ENCODE peak calls at places on chromosomes 1 and 21, in six cellular contexts. H is HuH-7.5; W is stimulated activated CD8-positive, alpha-beta memory T cell treated with anti-CD3 and anti-CD28 coated beads, Interleukin-7, amount 100 ng/mL, for 1 hour; F is H7; N is uterus; S is choroid plexus epithelial cell. Y is an unnamed sample.

GRCh38 chr1:231035799-231036198 is 4.3 kb downstream of the FAM89A start:
- DNase-seq in H (no peak), W (no peak), F (no peak), N (no peak), S (no peak), Y (no peak)

GRCh38 chr1:10909697-10910489 is 102.6 kb upstream of the TARDBP start:
- DNase-seq in H (peak), W (peak), F (peak), N (no peak), S (peak), Y (no peak)

GRCh38 chr1:89547563-89548485 is 23.2 kb downstream of the LRRC8B start:
- DNase-seq in H (no peak), W (no peak), F (no peak), N (peak), S (peak), Y (peak)

GRCh38 chr1:62237950-62238374 is 43.3 kb downstream of the L1TD1 start:
- DNase-seq in H (no peak), W (no peak), F (no peak), N (no peak), S (peak), Y (no peak)

GRCh38 chr21:46098303-46099141 is 610 bp downstream of the COL6A2 start:
- DNase-seq in H (no peak), W (no peak), F (peak), N (peak), S (no peak), Y (no peak)

GRCh38 chr1:227058321-227058751 is 118.2 kb downstream of the COQ8A start:
- DNase-seq in H (no peak), W (no peak), F (no peak), N (no peak), S (peak), Y (peak)

GRCh38 chr1:115432061-115432460 is 94.0 kb upstream of the NGF start:
- DNase-seq in H (no peak), W (no peak), F (no peak), N (no peak), S (peak), Y (peak)

GRCh38 chr1:121546830-121547680 is 362.3 kb downstream of the SRGAP2C start:
- DNase-seq in H (no peak), W (no peak), F (no peak), N (no peak), S (no peak), Y (no peak)

GRCh38 chr1:245956225-245956624 is 550.9 kb downstream of the SMYD3 start:
- DNase-seq in H (no peak), W (no peak), F (no peak), N (no peak), S (no peak), Y (peak)

GRCh38 chr1:156801409-156802121 is 15.1 kb downstream of the SH2D2A start:
- DNase-seq in H (no peak), W (no peak), F (no peak), N (peak), S (peak), Y (peak)

GRCh38 chr1:237287876-237288517 is 246.0 kb downstream of the RYR2 start:
- DNase-seq in H (no peak), W (no peak), F (no peak), N (no peak), S (no peak), Y (no peak)

GRCh38 chr1:223515416-223515815 is 122.2 kb downstream of the CCDC185 start:
- DNase-seq in H (no peak), W (no peak), F (no peak), N (no peak), S (no peak), Y (no peak)

GRCh38 chr1:203818399-203818798 is 23.0 kb downstream of the ZBED6 start:
- DNase-seq in H (no peak), W (no peak), F (no peak), N (no peak), S (no peak), Y (no peak)

GRCh38 chr1:113975211-113975895 is 3.9 kb upstream of the OLFML3 start:
- DNase-seq in H (no peak), W (no peak), F (no peak), N (no peak), S (peak), Y (peak)

GRCh38 chr1:210250665-210250997 is 18.0 kb downstream of the SERTAD4 start:
- DNase-seq in H (no peak), W (no peak), F (peak), N (no peak), S (no peak), Y (no peak)

GRCh38 chr1:178098262-178098661 is 4.4 kb downstream of the RASAL2 start:
- DNase-seq in H (no peak), W (no peak), F (no peak), N (no peak), S (peak), Y (peak)

GRCh38 chr21:44664691-44665090 is 2.0 kb downstream of the KRTAP12-2 start:
- DNase-seq in H (no peak), W (no peak), F (no peak), N (no peak), S (no peak), Y (no peak)

GRCh38 chr21:31711745-31712144 is 20.2 kb downstream of the SCAF4 start:
- DNase-seq in H (no peak), W (no peak), F (no peak), N (no peak), S (no peak), Y (no peak)

GRCh38 chr1:161084205-161084988 is 5.0 kb downstream of the NECTIN4 start:
- DNase-seq in H (no peak), W (no peak), F (peak), N (no peak), S (peak), Y (peak)

GRCh38 chr1:222095606-222096475 is 354.0 kb upstream of the DUSP10 start:
- DNase-seq in H (peak), W (peak), F (peak), N (no peak), S (peak), Y (no peak)

GRCh38 chr1:156912861-156913808 is 7.3 kb upstream of the LRRC71 start:
- DNase-seq in H (no peak), W (no peak), F (peak), N (no peak), S (no peak), Y (no peak)